ENCODE peak calls at places on chromosome 7, in seven cellular contexts. K, N, R, S, O, C and G are unnamed samples.

GRCh38 chr7:14504134-14504533 is 398.4 kb downstream of the DGKB start:
- DNase-seq in K (no peak), N (no peak), R (no peak), S (no peak), O (no peak), C (no peak), G (no peak)

GRCh38 chr7:76310102-76310957 is 7.9 kb downstream of the HSPB1 start:
- DNase-seq in K (no peak), N (no peak), R (peak), S (no peak), O (peak), C (no peak), G (no peak)

GRCh38 chr7:155084989-155085388 is 14.9 kb downstream of the HTR5A start:
- DNase-seq in K (no peak), N (no peak), R (no peak), S (no peak), O (no peak), C (no peak), G (no peak)

GRCh38 chr7:140342732-140343514 is 55.4 kb downstream of the SLC37A3 start:
- DNase-seq in K (peak), N (no peak), R (peak), S (no peak), O (peak), C (no peak), G (no peak)

GRCh38 chr7:45039106-45039505 is 39.1 kb downstream of the CCM2 start:
- DNase-seq in K (no peak), N (no peak), R (no peak), S (no peak), O (no peak), C (no peak), G (no peak)

GRCh38 chr7:1558181-1558811 is 2.3 kb upstream of the TMEM184A start:
- DNase-seq in K (no peak), N (no peak), R (no peak), S (no peak), O (no peak), C (no peak), G (no peak)

GRCh38 chr7:66667023-66667728 is 38.5 kb downstream of the KCTD7 start:
- DNase-seq in K (no peak), N (no peak), R (no peak), S (no peak), O (no peak), C (no peak), G (no peak)

GRCh38 chr7:118793552-118793951 is 569.0 kb downstream of the ANKRD7 start:
- DNase-seq in K (no peak), N (no peak), R (no peak), S (no peak), O (no peak), C (no peak), G (no peak)

GRCh38 chr7:22667562-22668239 is 59.3 kb upstream of the IL6 start:
- DNase-seq in K (peak), N (peak), R (no peak), S (no peak), O (no peak), C (no peak), G (no peak)

GRCh38 chr7:28078036-28078901 is 102.3 kb downstream of the JAZF1 start:
- DNase-seq in K (peak), N (no peak), R (no peak), S (peak), O (peak), C (no peak), G (no peak)

GRCh38 chr7:111090834-111091233 is at the start of gene LRRN3:
- DNase-seq in K (peak), N (no peak), R (peak), S (peak), O (peak), C (no peak), G (no peak)

GRCh38 chr7:118054529-118054928 is 129.4 kb upstream of the LSM8 start:
- DNase-seq in K (no peak), N (no peak), R (no peak), S (no peak), O (no peak), C (no peak), G (no peak)

GRCh38 chr7:114099337-114099736 is 180.5 kb upstream of the PPP1R3A start:
- DNase-seq in K (no peak), N (no peak), R (no peak), S (no peak), O (no peak), C (no peak), G (no peak)

GRCh38 chr7:100889761-100890639 is 485 bp upstream of the UFSP1 start:
- DNase-seq in K (peak), N (peak), R (peak), S (peak), O (peak), C (peak), G (no peak)